ENCODE peak calls at places on chromosomes 2 and 18, in six cellular contexts. One of them, this sample, is unnamed. For H3K36me3, the result is how much of the 10 kb centered on the place peaks cover.

GRCh38 chr2:77604953-77605947 is 83.1 kb upstream of the LRRTM4 start:
- DNase-seq in heart left ventricle: no peak
- DNase-seq in naive thymus-derived CD4-positive, alpha-beta T cell: no peak
- DNase-seq in SJSA1: no peak
- DNase-seq in OCI-LY7: no peak
- DNase-seq in suprapubic skin: no peak
- DNase-seq in this sample: no peak

GRCh38 chr18:77866309-77866708 is 616.7 kb downstream of the GALR1 start:
- DNase-seq in heart left ventricle: no peak
- DNase-seq in naive thymus-derived CD4-positive, alpha-beta T cell: no peak
- DNase-seq in SJSA1: no peak
- DNase-seq in OCI-LY7: no peak
- DNase-seq in suprapubic skin: no peak
- DNase-seq in this sample: no peak

GRCh38 chr2:102253140-102253752 is 58.1 kb upstream of the IL1RL1 start:
- DNase-seq in heart left ventricle: no peak
- DNase-seq in naive thymus-derived CD4-positive, alpha-beta T cell: no peak
- DNase-seq in SJSA1: no peak
- DNase-seq in OCI-LY7: no peak
- DNase-seq in suprapubic skin: no peak
- DNase-seq in this sample: no peak

GRCh38 chr2:50863856-50864255 is 168.1 kb downstream of the NRXN1 start:
- DNase-seq in heart left ventricle: no peak
- DNase-seq in naive thymus-derived CD4-positive, alpha-beta T cell: no peak
- DNase-seq in SJSA1: no peak
- DNase-seq in OCI-LY7: peak
- DNase-seq in suprapubic skin: no peak
- DNase-seq in this sample: no peak

GRCh38 chr2:1802046-1802445 is 57.7 kb upstream of the PXDN start:
- DNase-seq in heart left ventricle: no peak
- DNase-seq in naive thymus-derived CD4-positive, alpha-beta T cell: no peak
- DNase-seq in SJSA1: no peak
- DNase-seq in OCI-LY7: no peak
- DNase-seq in suprapubic skin: no peak
- DNase-seq in this sample: no peak

GRCh38 chr2:215207041-215207440 is 68.6 kb upstream of the ABCA12 start:
- DNase-seq in heart left ventricle: no peak
- DNase-seq in naive thymus-derived CD4-positive, alpha-beta T cell: no peak
- DNase-seq in SJSA1: no peak
- DNase-seq in OCI-LY7: no peak
- DNase-seq in suprapubic skin: no peak
- DNase-seq in this sample: no peak

GRCh38 chr2:212892193-212892592 is 259.2 kb downstream of the IKZF2 start:
- DNase-seq in heart left ventricle: no peak
- DNase-seq in naive thymus-derived CD4-positive, alpha-beta T cell: no peak
- DNase-seq in SJSA1: peak
- DNase-seq in OCI-LY7: peak
- DNase-seq in suprapubic skin: no peak
- DNase-seq in this sample: no peak

GRCh38 chr2:121665504-121665903 is 16.2 kb upstream of the CLASP1 start:
- DNase-seq in heart left ventricle: no peak
- DNase-seq in naive thymus-derived CD4-positive, alpha-beta T cell: no peak
- DNase-seq in SJSA1: no peak
- DNase-seq in OCI-LY7: no peak
- DNase-seq in suprapubic skin: no peak
- DNase-seq in this sample: no peak

GRCh38 chr2:12712871-12713270 is 3.9 kb upstream of the TRIB2 start:
- DNase-seq in heart left ventricle: no peak
- DNase-seq in naive thymus-derived CD4-positive, alpha-beta T cell: no peak
- DNase-seq in SJSA1: no peak
- DNase-seq in OCI-LY7: no peak
- DNase-seq in suprapubic skin: no peak
- DNase-seq in this sample: no peak

GRCh38 chr2:47089083-47089464 is 66.0 kb downstream of the STPG4 start:
- DNase-seq in heart left ventricle: no peak
- DNase-seq in naive thymus-derived CD4-positive, alpha-beta T cell: no peak
- DNase-seq in SJSA1: no peak
- DNase-seq in OCI-LY7: no peak
- DNase-seq in suprapubic skin: peak
- DNase-seq in this sample: no peak

GRCh38 chr2:43361286-43361685 is 134.9 kb upstream of the ZFP36L2 start:
- DNase-seq in heart left ventricle: no peak
- DNase-seq in naive thymus-derived CD4-positive, alpha-beta T cell: no peak
- DNase-seq in SJSA1: no peak
- DNase-seq in OCI-LY7: no peak
- DNase-seq in suprapubic skin: no peak
- DNase-seq in this sample: no peak

DNA sequence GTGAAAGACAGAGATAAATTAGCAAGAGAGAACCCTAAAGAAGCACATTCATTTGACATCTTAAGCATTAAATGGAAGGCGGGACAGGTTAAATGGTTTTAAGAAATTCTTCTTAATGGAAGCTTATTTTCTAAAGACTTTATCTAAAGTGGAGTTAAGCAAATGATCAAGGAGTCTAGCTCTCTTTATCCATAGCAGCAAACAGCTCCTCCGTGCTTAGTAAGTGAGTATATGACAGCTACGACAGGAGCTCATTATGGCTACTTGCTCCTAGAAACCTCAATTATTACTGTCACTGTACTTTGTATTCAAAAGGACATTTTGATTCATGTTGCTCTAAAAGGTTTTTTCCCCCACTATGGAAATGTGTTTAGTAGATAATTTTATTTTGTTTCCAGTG is 444.9 kb downstream of the TMX3 start:
- DNase-seq in heart left ventricle: no peak
- DNase-seq in naive thymus-derived CD4-positive, alpha-beta T cell: no peak
- DNase-seq in SJSA1: no peak
- DNase-seq in OCI-LY7: no peak
- DNase-seq in suprapubic skin: no peak
- DNase-seq in this sample: no peak
- H3K4me3 ChIP-seq in heart left ventricle: no peak
- H3K4me3 ChIP-seq in naive thymus-derived CD4-positive, alpha-beta T cell: no peak
- H3K4me3 ChIP-seq in SJSA1: no peak
- H3K4me3 ChIP-seq in OCI-LY7: no peak
- H3K4me3 ChIP-seq in suprapubic skin: no peak
- H3K4me3 ChIP-seq in this sample: no peak

GRCh38 chr18:24018299-24018910 is 3.9 kb downstream of the TTC39C start:
- DNase-seq in heart left ventricle: no peak
- DNase-seq in naive thymus-derived CD4-positive, alpha-beta T cell: no peak
- DNase-seq in SJSA1: no peak
- DNase-seq in OCI-LY7: no peak
- DNase-seq in suprapubic skin: no peak
- DNase-seq in this sample: no peak
- H3K27ac ChIP-seq in heart left ventricle: no peak
- H3K27ac ChIP-seq in naive thymus-derived CD4-positive, alpha-beta T cell: peak
- H3K27ac ChIP-seq in SJSA1: no peak
- H3K27ac ChIP-seq in OCI-LY7: peak
- H3K27ac ChIP-seq in suprapubic skin: no peak
- H3K27ac ChIP-seq in this sample: peak

GRCh38 chr2:160279813-160280465 is 79.9 kb upstream of the ITGB6 start:
- DNase-seq in heart left ventricle: no peak
- DNase-seq in naive thymus-derived CD4-positive, alpha-beta T cell: no peak
- DNase-seq in SJSA1: peak
- DNase-seq in OCI-LY7: no peak
- DNase-seq in suprapubic skin: no peak
- DNase-seq in this sample: peak
- H3K36me3 ChIP-seq in heart left ventricle: half or more
- H3K36me3 ChIP-seq in naive thymus-derived CD4-positive, alpha-beta T cell: half or more
- H3K36me3 ChIP-seq in SJSA1: half or more
- H3K36me3 ChIP-seq in OCI-LY7: under half
- H3K36me3 ChIP-seq in suprapubic skin: half or more
- H3K36me3 ChIP-seq in this sample: half or more

GRCh38 chr2:144513388-144514100 is 6.4 kb downstream of the ZEB2 start:
- DNase-seq in heart left ventricle: no peak
- DNase-seq in naive thymus-derived CD4-positive, alpha-beta T cell: no peak
- DNase-seq in SJSA1: peak
- DNase-seq in OCI-LY7: no peak
- DNase-seq in suprapubic skin: no peak
- DNase-seq in this sample: no peak
- H3K4me3 ChIP-seq in heart left ventricle: peak
- H3K4me3 ChIP-seq in naive thymus-derived CD4-positive, alpha-beta T cell: no peak
- H3K4me3 ChIP-seq in SJSA1: peak
- H3K4me3 ChIP-seq in OCI-LY7: no peak
- H3K4me3 ChIP-seq in suprapubic skin: peak
- H3K4me3 ChIP-seq in this sample: no peak

This sample was measured in CD4-positive, CD25-positive, alpha-beta regulatory T cell.